ENCODE peak calls at places on chromosomes 7 and 10, in ten cellular contexts. I is psoas muscle; C is PC-9; Q is heart left ventricle; H is brain microvascular endothelial cell; B is GM23338; Y is colonic mucosa; V is coronary artery; G is CD8-positive, alpha-beta T cell; U is H9. K is an unnamed sample.

GRCh38 chr10:26706936-26707335 is 9.4 kb downstream of the PDSS1 start:
- DNase-seq in Y (no peak), Q (no peak), U (no peak), I (no peak), B (no peak), H (no peak), V (no peak), G (no peak), C (no peak), K (no peak)

GRCh38 chr7:143126146-143126545 is 5.7 kb upstream of the PIP start:
- DNase-seq in U (no peak), B (no peak), Y (no peak), G (no peak), H (peak; percentile 24), Q (no peak), C (peak; percentile 67), I (no peak), V (no peak), K (no peak)

GRCh38 chr10:125689955-125690569 is 7.1 kb upstream of the TEX36 start:
- DNase-seq in H (no peak), Y (no peak), Q (no peak), V (no peak), I (no peak), U (no peak), B (no peak), C (no peak), G (no peak), K (no peak)

GRCh38 chr10:129761573-129761972 is 202.5 kb downstream of the EBF3 start:
- DNase-seq in G (no peak), Y (peak; percentile 11), Q (no peak), H (no peak), C (no peak), V (peak; percentile 47), B (no peak), U (peak; percentile 17), I (no peak), K (peak; percentile 21)

GRCh38 chr10:79260803-79261740 is 86.2 kb upstream of the PPIF start:
- DNase-seq in Y (no peak), B (peak; percentile 53), U (peak; percentile 61), H (no peak), C (no peak), G (no peak), I (no peak), Q (no peak), V (no peak), K (no peak)

GRCh38 chr10:68727146-68727545 is 6.1 kb downstream of the CCAR1 start:
- DNase-seq in B (no peak), U (no peak), C (no peak), V (no peak), Q (no peak), Y (no peak), H (no peak), I (no peak), G (no peak), K (no peak)

GRCh38 chr7:55965805-55966421 is 1.5 kb downstream of the NIPSNAP2 start:
- DNase-seq in V (no peak), B (no peak), C (peak; percentile 69), I (peak; percentile 55), G (no peak), H (no peak), Q (peak; percentile 54), Y (no peak), U (no peak), K (no peak)

GRCh38 chr7:147519062-147519461 is 1071.5 kb upstream of the C7orf33 start:
- DNase-seq in U (no peak), I (no peak), C (no peak), Q (no peak), Y (no peak), V (no peak), B (peak; percentile 28), H (peak; percentile 27), G (no peak), K (no peak)

GRCh38 chr10:130458509-130458908 is 322.3 kb downstream of the GLRX3 start:
- DNase-seq in Q (no peak), I (no peak), Y (no peak), G (no peak), C (no peak), U (peak; percentile 2), V (peak; percentile 33), H (no peak), B (peak; percentile 1), K (no peak)

GRCh38 chr10:131743190-131744151 is 157.3 kb upstream of the PPP2R2D start:
- DNase-seq in B (peak; percentile 57), C (no peak), Y (no peak), G (no peak), H (no peak), U (peak; percentile 39), I (no peak), V (peak; percentile 69), Q (peak; percentile 17), K (no peak)

GRCh38 chr10:71547841-71548493 is 151.2 kb downstream of the CDH23 start:
- DNase-seq in Y (no peak), B (no peak), V (no peak), Q (peak; percentile 84), G (no peak), H (peak; percentile 69), U (no peak), I (peak; percentile 67), C (no peak), K (no peak)

GRCh38 chr7:156768698-156769472 is 124.1 kb downstream of the LMBR1 start:
- DNase-seq in H (no peak), U (no peak), Y (no peak), C (no peak), I (no peak), V (no peak), B (peak; percentile 46), G (no peak), Q (no peak), K (no peak)

GRCh38 chr10:70828923-70829322 is 13.2 kb downstream of the SGPL1 start:
- DNase-seq in U (no peak), I (no peak), V (no peak), G (no peak), H (no peak), C (peak; percentile 90), B (no peak), Q (no peak), Y (no peak), K (no peak)

GRCh38 chr7:29606287-29606721 is 42.7 kb downstream of the PRR15 start:
- DNase-seq in B (no peak), C (peak; percentile 96), Y (peak; percentile 78), G (no peak), I (no peak), Q (no peak), U (no peak), V (no peak), H (peak; percentile 70), K (no peak)

GRCh38 chr7:128774921-128775320 is 673 bp downstream of the OPN1SW start:
- DNase-seq in G (no peak), C (no peak), B (no peak), Q (no peak), U (no peak), H (no peak), Y (no peak), V (no peak), I (no peak), K (no peak)

GRCh38 chr10:106025208-106025811 is 1139.2 kb downstream of the SORCS1 start:
- DNase-seq in H (no peak), Q (no peak), B (no peak), C (no peak), V (no peak), G (no peak), Y (no peak), I (no peak), U (no peak), K (no peak)

GRCh38 chr7:90764848-90765570 is 168.9 kb downstream of the CDK14 start:
- DNase-seq in I (no peak), G (no peak), U (no peak), Q (no peak), C (no peak), V (no peak), Y (no peak), B (peak; percentile 54), H (no peak), K (no peak)

GRCh38 chr7:105321754-105322455 is 66.8 kb downstream of the SRPK2 start:
- DNase-seq in G (no peak), Q (no peak), Y (no peak), C (no peak), I (no peak), V (no peak), B (no peak), H (no peak), U (no peak), K (no peak)
- H3K27ac ChIP-seq in G (no peak overlapping the region), Q (no peak overlapping the region), Y (no peak overlapping the region), C (no peak overlapping the region), I (no peak overlapping the region), V (no peak overlapping the region), B (no peak overlapping the region), H (no peak overlapping the region), U (no peak overlapping the region), K (no peak overlapping the region)

GRCh38 chr7:151735186-151735853 is 141.6 kb downstream of the PRKAG2 start:
- DNase-seq in U (no peak), Q (no peak), C (peak; percentile 32), Y (no peak), B (peak; percentile 41), H (no peak), G (no peak), V (no peak), I (no peak), K (no peak)
- H3K27ac ChIP-seq in U (no peak overlapping the region), Q (peak overlapping the region; percentile 85), C (no peak overlapping the region), Y (no peak overlapping the region), B (peak overlapping the region; percentile 74), H (peak overlapping the region; percentile 64), G (no peak overlapping the region), V (peak overlapping the region; percentile 72), I (peak overlapping the region; percentile 88), K (no peak overlapping the region)

GRCh38 chr7:105691692-105692564 is 110.6 kb upstream of the EFCAB10 start:
- DNase-seq in G (peak; percentile 90), V (no peak), H (peak; percentile 75), Y (peak; percentile 60), I (peak; percentile 21), B (peak; percentile 67), U (peak; percentile 67), C (peak; percentile 81), Q (peak; percentile 44), K (peak; percentile 79)
- H3K27ac ChIP-seq in G (peak overlapping the region; percentile 96), V (peak overlapping the region; percentile 61), H (no peak overlapping the region), Y (peak overlapping the region; percentile 31), I (peak overlapping the region; percentile 64), B (peak overlapping the region; percentile 97), U (peak overlapping the region; percentile 33), C (no peak overlapping the region), Q (peak overlapping the region; percentile 88), K (peak overlapping the region; percentile 47)

GRCh38 chr10:12947741-12948140 is 53.8 kb downstream of the CCDC3 start:
- DNase-seq in C (no peak), H (no peak), B (no peak), Q (no peak), Y (no peak), U (no peak), I (no peak), V (peak; percentile 22), G (no peak), K (no peak)

GRCh38 chr10:12949248-12949647 is 52.3 kb downstream of the CCDC3 start:
- DNase-seq in Y (no peak), G (no peak), Q (no peak), I (no peak), B (peak; percentile 53), C (no peak), H (no peak), U (no peak), V (no peak), K (no peak)

GRCh38 chr10:12943425-12943824 is 58.1 kb downstream of the CCDC3 start:
- DNase-seq in U (peak; percentile 48), C (no peak), G (no peak), Y (no peak), B (peak; percentile 47), I (no peak), Q (no peak), H (no peak), V (no peak), K (no peak)

GRCh38 chr10:12945709-12946359 is 55.7 kb downstream of the CCDC3 start:
- DNase-seq in Y (no peak), C (no peak), B (no peak), H (peak; percentile 90), Q (no peak), V (peak; percentile 19), G (no peak), U (no peak), I (no peak), K (no peak)

GRCh38 chr10:12946372-12946771 is 55.1 kb downstream of the CCDC3 start:
- DNase-seq in C (no peak), Q (no peak), V (peak; percentile 26), U (no peak), G (no peak), B (no peak), H (no peak), I (no peak), Y (no peak), K (no peak)
- H3K27ac ChIP-seq in C (no peak overlapping the region), Q (no peak overlapping the region), V (peak overlapping the region; percentile 82), U (no peak overlapping the region), G (no peak overlapping the region), B (no peak overlapping the region), H (peak overlapping the region; percentile 44), I (no peak overlapping the region), Y (no peak overlapping the region), K (no peak overlapping the region)

K was measured in pancreas.